ENCODE peak calls at places on chromosome 17, in four cellular contexts. Y is A673, E is cardiac muscle cell, K is ascending aorta. V is an unnamed sample.

GRCh38 chr17:45793999-45794540 is 9.9 kb downstream of the CRHR1 start:
- DNase-seq in Y (no peak), E (no peak), K (no peak), V (no peak)

GRCh38 chr17:50443492-50444051 is 17.6 kb downstream of the ACSF2 start:
- DNase-seq in Y (peak; percentile 53), E (peak; percentile 40), K (no peak), V (no peak)

GRCh38 chr17:21126645-21127507 is at the start of gene DHRS7B:
- DNase-seq in Y (peak; percentile 97), E (peak; percentile 91), K (peak; percentile 79), V (peak; percentile 96)

GRCh38 chr17:68613739-68614298 is 12.7 kb upstream of the FAM20A start:
- DNase-seq in Y (peak; percentile 84), E (peak; percentile 79), K (no peak), V (peak; percentile 31)

GRCh38 chr17:21573961-21574610 is 118.2 kb upstream of the KCNJ18 start:
- DNase-seq in Y (peak; percentile 58), E (peak; percentile 88), K (no peak), V (peak; percentile 81)

GRCh38 chr17:82388223-82388921 is 16.8 kb downstream of the UTS2R start:
- DNase-seq in Y (no peak), E (no peak), K (no peak), V (no peak)

GRCh38 chr17:76584427-76585047 is 1.1 kb downstream of the ST6GALNAC2 start:
- DNase-seq in Y (no peak), E (no peak), K (no peak), V (no peak)

GRCh38 chr17:50570516-50570915 is 10.0 kb downstream of the CACNA1G start:
- DNase-seq in Y (no peak), E (no peak), K (no peak), V (no peak)

GRCh38 chr17:6641374-6641818 is 536 bp downstream of the TXNDC17 start:
- DNase-seq in Y (peak; percentile 48), E (peak; percentile 32), K (no peak), V (no peak)

GRCh38 chr17:6640536-6641373 is at the start of the genes KIAA0753 and TXNDC17:
- DNase-seq in Y (peak; percentile 94), E (peak; percentile 93), K (peak; percentile 55), V (peak; percentile 95)

GRCh38 chr17:6639651-6640535 is 618 bp downstream of the KIAA0753 start:
- DNase-seq in Y (peak; percentile 61), E (peak; percentile 59), K (no peak), V (peak; percentile 63)

GRCh38 chr17:6643460-6644125 is 2.7 kb downstream of the TXNDC17 start:
- DNase-seq in Y (no peak), E (peak; percentile 66), K (no peak), V (no peak)

GRCh38 chr17:6642592-6642991 is 1.7 kb downstream of the TXNDC17 start:
- DNase-seq in Y (no peak), E (no peak), K (no peak), V (no peak)
- H3K4me3 ChIP-seq in Y (no peak overlapping the region), E (no peak overlapping the region), K (no peak overlapping the region), V (no peak overlapping the region)

GRCh38 chr17:540632-541031 is 174.0 kb downstream of the VPS53 start:
- DNase-seq in Y (no peak), E (no peak), K (no peak), V (no peak)

GRCh38 chr17:537133-537532 is 177.5 kb downstream of the VPS53 start:
- DNase-seq in Y (no peak), E (no peak), K (no peak), V (no peak)

GRCh38 chr17:539766-540165 is 174.9 kb downstream of the VPS53 start:
- DNase-seq in Y (no peak), E (no peak), K (no peak), V (no peak)

GRCh38 chr17:539048-539447 is 175.6 kb downstream of the VPS53 start:
- DNase-seq in Y (no peak), E (no peak), K (no peak), V (no peak)

GRCh38 chr17:538096-538973 is 176.3 kb downstream of the VPS53 start:
- DNase-seq in Y (no peak), E (peak; percentile 67), K (no peak), V (no peak)
- H3K27ac ChIP-seq in Y (no peak overlapping the region), E (no peak overlapping the region), K (no peak overlapping the region), V (no peak overlapping the region)

GRCh38 chr17:19652595-19652994 is 4.0 kb downstream of the ALDH3A2 start:
- DNase-seq in Y (no peak), E (peak; percentile 64), K (no peak), V (no peak)
- H3K4me3 ChIP-seq in Y (no peak overlapping the region), E (no peak overlapping the region), K (no peak overlapping the region), V (no peak overlapping the region)

DNA sequence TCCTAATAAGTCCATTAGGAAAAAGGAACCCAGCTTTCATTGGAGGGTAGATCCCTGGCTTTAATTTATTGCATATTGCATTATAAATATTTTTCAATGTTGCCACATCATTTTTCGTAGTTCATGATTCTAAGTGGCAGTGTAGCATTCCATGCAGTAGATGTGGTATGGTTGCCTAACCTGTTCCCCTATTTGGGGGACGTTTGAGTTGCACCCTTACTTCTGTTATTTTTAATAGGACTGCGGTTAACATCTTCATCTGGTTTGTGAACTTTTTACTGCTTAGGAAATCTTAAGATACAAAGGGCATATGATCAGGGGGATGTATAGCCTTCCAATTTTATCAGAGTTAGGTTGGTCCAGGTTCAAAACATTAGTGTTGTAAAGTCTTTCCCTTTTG is 5.4 kb downstream of the SCPEP1 start:
- DNase-seq in Y (no peak), E (no peak), K (no peak), V (no peak)
- H3K27ac ChIP-seq in Y (no peak overlapping the region), E (no peak overlapping the region), K (no peak overlapping the region), V (no peak overlapping the region)

DNA sequence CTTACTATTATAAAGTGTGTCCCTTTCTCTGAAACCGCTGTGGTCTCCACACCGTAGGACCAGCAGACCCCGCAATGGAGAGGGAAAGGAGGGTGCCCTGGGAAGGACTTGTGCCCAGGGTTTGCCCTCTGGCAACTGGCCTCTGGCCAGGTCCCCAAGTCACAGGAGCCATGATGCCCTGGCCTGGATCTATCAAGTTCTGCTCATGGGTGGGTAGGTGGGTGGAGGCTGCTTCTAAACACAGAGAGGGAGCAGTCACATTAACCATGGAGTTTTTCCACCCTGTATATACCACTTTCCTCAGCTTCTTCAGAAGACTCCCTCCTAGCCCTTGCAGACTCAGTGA is 9.4 kb upstream of the NEUROD2 start:
- DNase-seq in Y (no peak), E (no peak), K (no peak), V (no peak)
- H3K4me3 ChIP-seq in Y (no peak overlapping the region), E (no peak overlapping the region), K (peak overlapping the region; percentile 79), V (no peak overlapping the region)

GRCh38 chr17:57553525-57553924 is 191.6 kb downstream of the CCDC182 start:
- DNase-seq in Y (no peak), E (peak; percentile 83), K (no peak), V (no peak)
- H3K27ac ChIP-seq in Y (peak overlapping the region; percentile 53), E (no peak overlapping the region), K (no peak overlapping the region), V (no peak overlapping the region)

DNA sequence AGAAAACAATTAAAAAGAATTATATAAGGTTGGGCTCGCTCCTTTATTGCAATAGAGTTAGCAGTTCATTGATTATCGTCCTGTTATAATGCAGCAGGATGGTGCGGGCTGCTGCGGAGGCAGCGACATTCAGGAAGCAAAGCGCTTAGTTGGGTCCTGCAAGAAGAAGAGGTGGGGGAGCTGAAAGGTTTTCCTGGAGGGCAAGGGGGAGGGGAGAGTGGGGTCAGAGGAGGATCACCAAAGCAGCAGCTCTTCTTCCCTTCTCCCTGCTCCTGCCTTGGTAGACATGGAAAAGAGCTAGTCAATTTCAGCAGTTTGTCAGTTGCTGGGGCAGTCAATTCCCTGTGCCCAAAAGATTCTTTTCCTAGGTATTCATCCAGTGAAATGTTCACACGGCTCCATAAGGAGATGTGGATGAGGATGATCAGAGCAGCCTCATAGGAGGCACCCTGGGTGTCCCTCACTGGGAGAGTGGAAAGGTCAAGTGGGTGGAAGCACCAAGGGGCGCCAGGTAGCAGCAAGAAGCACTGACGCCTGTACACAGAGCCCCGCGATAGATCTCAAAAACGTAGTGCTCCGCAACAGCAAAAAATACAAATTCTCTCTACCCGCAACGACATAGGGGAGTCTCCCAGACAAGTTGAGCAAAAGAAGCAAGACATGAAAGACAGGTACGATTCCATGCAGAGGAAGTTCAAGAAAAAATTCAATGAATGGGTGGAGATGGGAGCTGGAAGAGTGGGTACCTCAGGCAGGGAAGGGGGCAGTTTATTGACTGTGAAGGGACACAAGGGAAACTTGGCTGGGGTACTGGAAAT is 17.3 kb upstream of the ETV4 start:
- DNase-seq in Y (no peak), E (no peak), K (no peak), V (no peak)
- H3K4me3 ChIP-seq in Y (no peak overlapping the region), E (no peak overlapping the region), K (no peak overlapping the region), V (no peak overlapping the region)

GRCh38 chr17:29642171-29642611 is 19.5 kb upstream of the CORO6 start:
- DNase-seq in Y (no peak), E (no peak), K (no peak), V (no peak)

GRCh38 chr17:29645516-29646051 is 22.9 kb upstream of the CORO6 start:
- DNase-seq in Y (no peak), E (peak; percentile 97), K (peak; percentile 54), V (peak; percentile 95)

GRCh38 chr17:29643817-29644160 is 21.1 kb upstream of the CORO6 start:
- DNase-seq in Y (no peak), E (no peak), K (no peak), V (no peak)

GRCh38 chr17:29640413-29640812 is 17.7 kb upstream of the CORO6 start:
- DNase-seq in Y (peak; percentile 82), E (peak; percentile 57), K (no peak), V (no peak)

GRCh38 chr17:29640981-29641642 is 18.4 kb upstream of the CORO6 start:
- DNase-seq in Y (no peak), E (no peak), K (no peak), V (no peak)
- H3K27ac ChIP-seq in Y (peak overlapping the region; percentile 67), E (peak overlapping the region; percentile 56), K (no peak overlapping the region), V (peak overlapping the region; percentile 69)

GRCh38 chr17:19904412-19904811 is 36.7 kb upstream of the ULK2 start:
- DNase-seq in Y (no peak), E (peak; percentile 27), K (no peak), V (no peak)
- H3K4me3 ChIP-seq in Y (no peak overlapping the region), E (no peak overlapping the region), K (no peak overlapping the region), V (no peak overlapping the region)